ENCODE peak calls at places on chromosomes 4 and X, in seven cellular contexts. F is activated T-helper 9 cell treated with anti-CD3 and anti-CD28 coated beads, Interleukin-2, amount 50 U/mL, for 16 hours; I is activated CD4-positive, alpha-beta T cell treated with anti-CD3 and anti-CD28 coated beads, Interleukin-2, amount 10 ng/mL, durations not matched to agents 7 days and 5 days; T is GM12878; D is AG09309; L is caudate nucleus; Q is NCI-H1436. R is an unnamed sample.
A peak's percentile ranks its signal among the peaks of the same experiment; 100 is the strongest.

GRCh38 chr4:82900016-82900334 is 560 bp upstream of the THAP9 start:
- DNase-seq in D (no peak), L (no peak), F (no peak), T (peak; percentile 35), Q (peak; percentile 34), I (no peak), R (no peak)

GRCh38 chrX:143757375-143757774 is 36.8 kb upstream of the SPANXN2 start:
- DNase-seq in I (no peak), F (no peak), L (no peak), T (no peak), Q (no peak), D (no peak), R (no peak)

GRCh38 chr4:73599182-73599581 is 21.1 kb downstream of the RASSF6 start:
- DNase-seq in L (no peak), T (no peak), Q (no peak), I (no peak), D (peak; percentile 29), F (no peak), R (no peak)

GRCh38 chr4:42904986-42905385 is 12.5 kb downstream of the GRXCR1 start:
- DNase-seq in Q (no peak), L (no peak), I (no peak), F (no peak), D (no peak), T (no peak), R (no peak)

GRCh38 chr4:1047106-1047975 is 35.9 kb downstream of the FGFRL1 start:
- DNase-seq in T (no peak), F (no peak), I (no peak), D (no peak), Q (no peak), L (no peak), R (no peak)

GRCh38 chrX:80335062-80335830 is 85.0 kb upstream of the TENT5D start:
- DNase-seq in Q (no peak), T (no peak), L (no peak), I (peak; percentile 5), D (no peak), F (no peak), R (no peak)

GRCh38 chr4:140705625-140706275 is 50.4 kb downstream of the TBC1D9 start:
- DNase-seq in L (no peak), Q (no peak), T (no peak), D (no peak), I (no peak), F (no peak), R (no peak)

GRCh38 chrX:26146024-26146423 is 7.9 kb downstream of the MAGEB18 start:
- DNase-seq in F (no peak), I (no peak), D (no peak), L (no peak), T (no peak), Q (no peak), R (no peak)

GRCh38 chr4:17511950-17512795 is at the start of gene QDPR:
- DNase-seq in I (peak; percentile 75), D (no peak), L (peak; percentile 83), Q (peak; percentile 2), F (peak; percentile 71), T (peak; percentile 19), R (no peak)

R was measured in smooth muscle cell of the brain vasculature.